ENCODE peak calls at places on chromosome 5, in six cellular contexts. One of them, this sample, is unnamed.

GRCh38 chr5:95620030-95620869 is at the start of gene GPR150:
- DNase-seq in nephron progenitor cell: peak
- DNase-seq in NCI-H146: peak
- DNase-seq in B cell: peak
- DNase-seq in EH: peak
- DNase-seq in midbrain: no peak
- DNase-seq in this sample: no peak

GRCh38 chr5:82406200-82406773 is 128.1 kb upstream of the RPS23 start:
- DNase-seq in nephron progenitor cell: peak
- DNase-seq in NCI-H146: no peak
- DNase-seq in B cell: no peak
- DNase-seq in EH: peak
- DNase-seq in midbrain: no peak
- DNase-seq in this sample: no peak

GRCh38 chr5:128227984-128228383 is 144.4 kb downstream of the SLC12A2 start:
- DNase-seq in nephron progenitor cell: no peak
- DNase-seq in NCI-H146: no peak
- DNase-seq in B cell: no peak
- DNase-seq in EH: peak
- DNase-seq in midbrain: no peak
- DNase-seq in this sample: no peak

GRCh38 chr5:2158109-2158508 is 275.4 kb upstream of the IRX4 start:
- DNase-seq in nephron progenitor cell: no peak
- DNase-seq in NCI-H146: no peak
- DNase-seq in B cell: no peak
- DNase-seq in EH: no peak
- DNase-seq in midbrain: no peak
- DNase-seq in this sample: no peak

GRCh38 chr5:104498281-104498680 is 935.7 kb upstream of the NUDT12 start:
- DNase-seq in nephron progenitor cell: no peak
- DNase-seq in NCI-H146: no peak
- DNase-seq in B cell: no peak
- DNase-seq in EH: no peak
- DNase-seq in midbrain: no peak
- DNase-seq in this sample: no peak

GRCh38 chr5:10332301-10332700 is 21.2 kb upstream of the MARCHF6 start:
- DNase-seq in nephron progenitor cell: no peak
- DNase-seq in NCI-H146: no peak
- DNase-seq in B cell: no peak
- DNase-seq in EH: no peak
- DNase-seq in midbrain: no peak
- DNase-seq in this sample: no peak

GRCh38 chr5:67063791-67064190 is 132.8 kb downstream of the CD180 start:
- DNase-seq in nephron progenitor cell: no peak
- DNase-seq in NCI-H146: no peak
- DNase-seq in B cell: no peak
- DNase-seq in EH: peak
- DNase-seq in midbrain: no peak
- DNase-seq in this sample: no peak

GRCh38 chr5:130222638-130223037 is 318.4 kb downstream of the CHSY3 start:
- DNase-seq in nephron progenitor cell: no peak
- DNase-seq in NCI-H146: no peak
- DNase-seq in B cell: no peak
- DNase-seq in EH: peak
- DNase-seq in midbrain: no peak
- DNase-seq in this sample: no peak

GRCh38 chr5:14901462-14902051 is 30.0 kb upstream of the ANKH start:
- DNase-seq in nephron progenitor cell: no peak
- DNase-seq in NCI-H146: no peak
- DNase-seq in B cell: no peak
- DNase-seq in EH: peak
- DNase-seq in midbrain: no peak
- DNase-seq in this sample: no peak

GRCh38 chr5:142364251-142365145 is 39.7 kb upstream of the SPRY4 start:
- DNase-seq in nephron progenitor cell: peak
- DNase-seq in NCI-H146: peak
- DNase-seq in B cell: no peak
- DNase-seq in EH: no peak
- DNase-seq in midbrain: no peak
- DNase-seq in this sample: no peak

GRCh38 chr5:88813805-88814584 is 69.0 kb downstream of the MEF2C start:
- DNase-seq in nephron progenitor cell: no peak
- DNase-seq in NCI-H146: no peak
- DNase-seq in B cell: no peak
- DNase-seq in EH: no peak
- DNase-seq in midbrain: peak
- DNase-seq in this sample: no peak

GRCh38 chr5:36614657-36615308 is 8.4 kb downstream of the SLC1A3 start:
- DNase-seq in nephron progenitor cell: no peak
- DNase-seq in NCI-H146: no peak
- DNase-seq in B cell: no peak
- DNase-seq in EH: no peak
- DNase-seq in midbrain: peak
- DNase-seq in this sample: no peak

GRCh38 chr5:156325671-156326070 is 1.3 kb upstream of the SGCD start:
- DNase-seq in nephron progenitor cell: no peak
- DNase-seq in NCI-H146: no peak
- DNase-seq in B cell: no peak
- DNase-seq in EH: no peak
- DNase-seq in midbrain: no peak
- DNase-seq in this sample: no peak

GRCh38 chr5:136249678-136250266 is 56.8 kb upstream of the SMIM32 start:
- DNase-seq in nephron progenitor cell: peak
- DNase-seq in NCI-H146: peak
- DNase-seq in B cell: no peak
- DNase-seq in EH: peak
- DNase-seq in midbrain: peak
- DNase-seq in this sample: peak

GRCh38 chr5:50441479-50441815 is 359 bp upstream of the EMB start:
- DNase-seq in nephron progenitor cell: no peak
- DNase-seq in NCI-H146: no peak
- DNase-seq in B cell: no peak
- DNase-seq in EH: no peak
- DNase-seq in midbrain: no peak
- DNase-seq in this sample: no peak

GRCh38 chr5:78221964-78222451 is 72.5 kb downstream of the AP3B1 start:
- DNase-seq in nephron progenitor cell: no peak
- DNase-seq in NCI-H146: no peak
- DNase-seq in B cell: peak
- DNase-seq in EH: peak
- DNase-seq in midbrain: no peak
- DNase-seq in this sample: peak

GRCh38 chr5:118611332-118611945 is 376.9 kb downstream of the DTWD2 start:
- DNase-seq in nephron progenitor cell: peak
- DNase-seq in NCI-H146: peak
- DNase-seq in B cell: no peak
- DNase-seq in EH: peak
- DNase-seq in midbrain: no peak
- DNase-seq in this sample: peak

GRCh38 chr5:119269061-119269579 is 86.7 kb upstream of the TNFAIP8 start:
- DNase-seq in nephron progenitor cell: peak
- DNase-seq in NCI-H146: peak
- DNase-seq in B cell: peak
- DNase-seq in EH: peak
- DNase-seq in midbrain: no peak
- DNase-seq in this sample: peak

This sample was measured in T47D.